ENCODE peak calls at places on chromosomes 7 and 10, in seven cellular contexts. One of them, this sample, is unnamed. For H3K4me1, the result is how much of the 10 kb centered on the place peaks cover.

GRCh38 chr10:17001961-17002749 is 127.5 kb downstream of the CUBN start:
- DNase-seq in A549: no peak
- DNase-seq in tibial nerve: no peak
- DNase-seq in ovary: peak
- DNase-seq in mammary epithelial cell: peak
- DNase-seq in PC-3: no peak
- DNase-seq in fibroblast of lung: peak
- DNase-seq in this sample: no peak

GRCh38 chr7:132362059-132362458 is 214.2 kb downstream of the PLXNA4 start:
- DNase-seq in ovary: no peak
- DNase-seq in A549: no peak
- DNase-seq in fibroblast of lung: no peak
- DNase-seq in PC-3: no peak
- DNase-seq in tibial nerve: no peak
- DNase-seq in mammary epithelial cell: no peak
- DNase-seq in this sample: no peak

GRCh38 chr10:89296227-89296648 is 5.6 kb upstream of the IFIT2 start:
- DNase-seq in mammary epithelial cell: no peak
- DNase-seq in PC-3: no peak
- DNase-seq in tibial nerve: no peak
- DNase-seq in ovary: no peak
- DNase-seq in fibroblast of lung: peak
- DNase-seq in A549: no peak
- DNase-seq in this sample: no peak

GRCh38 chr7:22541789-22542188 is 41.8 kb upstream of the STEAP1B start:
- DNase-seq in ovary: no peak
- DNase-seq in fibroblast of lung: no peak
- DNase-seq in A549: no peak
- DNase-seq in tibial nerve: no peak
- DNase-seq in mammary epithelial cell: no peak
- DNase-seq in PC-3: no peak
- DNase-seq in this sample: no peak

GRCh38 chr10:103941801-103942200 is 23.8 kb upstream of the STN1 start:
- DNase-seq in mammary epithelial cell: peak
- DNase-seq in ovary: no peak
- DNase-seq in A549: no peak
- DNase-seq in tibial nerve: no peak
- DNase-seq in PC-3: no peak
- DNase-seq in fibroblast of lung: no peak
- DNase-seq in this sample: peak

GRCh38 chr10:44293842-44294241 is 91.1 kb downstream of the CXCL12 start:
- DNase-seq in ovary: peak
- DNase-seq in fibroblast of lung: peak
- DNase-seq in mammary epithelial cell: no peak
- DNase-seq in A549: no peak
- DNase-seq in tibial nerve: no peak
- DNase-seq in PC-3: no peak
- DNase-seq in this sample: no peak

GRCh38 chr7:3861941-3862340 is 560.9 kb downstream of the SDK1 start:
- DNase-seq in tibial nerve: no peak
- DNase-seq in ovary: no peak
- DNase-seq in A549: no peak
- DNase-seq in PC-3: no peak
- DNase-seq in fibroblast of lung: peak
- DNase-seq in mammary epithelial cell: peak
- DNase-seq in this sample: peak

GRCh38 chr7:10618934-10619333 is 354.7 kb upstream of the PHF14 start:
- DNase-seq in mammary epithelial cell: no peak
- DNase-seq in PC-3: no peak
- DNase-seq in A549: no peak
- DNase-seq in fibroblast of lung: no peak
- DNase-seq in tibial nerve: no peak
- DNase-seq in ovary: no peak
- DNase-seq in this sample: no peak

GRCh38 chr10:117271427-117271826 is 30.5 kb downstream of the SLC18A2 start:
- DNase-seq in ovary: no peak
- DNase-seq in fibroblast of lung: no peak
- DNase-seq in PC-3: peak
- DNase-seq in tibial nerve: no peak
- DNase-seq in A549: no peak
- DNase-seq in mammary epithelial cell: peak
- DNase-seq in this sample: peak

GRCh38 chr7:2928256-2928612 is 84.1 kb upstream of the GNA12 start:
- DNase-seq in ovary: no peak
- DNase-seq in A549: no peak
- DNase-seq in PC-3: no peak
- DNase-seq in mammary epithelial cell: no peak
- DNase-seq in fibroblast of lung: no peak
- DNase-seq in tibial nerve: no peak
- DNase-seq in this sample: no peak

GRCh38 chr10:113128450-113129105 is 178.5 kb downstream of the TCF7L2 start:
- DNase-seq in PC-3: no peak
- DNase-seq in mammary epithelial cell: no peak
- DNase-seq in A549: no peak
- DNase-seq in tibial nerve: no peak
- DNase-seq in ovary: no peak
- DNase-seq in fibroblast of lung: no peak
- DNase-seq in this sample: no peak

GRCh38 chr10:24882047-24882698 is 70.2 kb downstream of the PRTFDC1 start:
- DNase-seq in ovary: no peak
- DNase-seq in mammary epithelial cell: peak
- DNase-seq in PC-3: no peak
- DNase-seq in tibial nerve: no peak
- DNase-seq in fibroblast of lung: peak
- DNase-seq in A549: no peak
- DNase-seq in this sample: no peak

GRCh38 chr7:120993575-120994191 is 5.2 kb downstream of the CPED1 start:
- DNase-seq in PC-3: peak
- DNase-seq in A549: no peak
- DNase-seq in ovary: no peak
- DNase-seq in mammary epithelial cell: peak
- DNase-seq in fibroblast of lung: no peak
- DNase-seq in tibial nerve: no peak
- DNase-seq in this sample: peak

GRCh38 chr7:107029061-107029763 is 15.3 kb upstream of the PRKAR2B start:
- DNase-seq in ovary: no peak
- DNase-seq in fibroblast of lung: no peak
- DNase-seq in tibial nerve: no peak
- DNase-seq in PC-3: peak
- DNase-seq in A549: no peak
- DNase-seq in mammary epithelial cell: no peak
- DNase-seq in this sample: no peak

GRCh38 chr10:64086083-64086772 is 565.0 kb downstream of the REEP3 start:
- DNase-seq in PC-3: no peak
- DNase-seq in fibroblast of lung: no peak
- DNase-seq in ovary: no peak
- DNase-seq in A549: no peak
- DNase-seq in tibial nerve: no peak
- DNase-seq in mammary epithelial cell: no peak
- DNase-seq in this sample: no peak

GRCh38 chr10:129914153-129914855 is 49.8 kb downstream of the EBF3 start:
- DNase-seq in tibial nerve: no peak
- DNase-seq in PC-3: no peak
- DNase-seq in ovary: no peak
- DNase-seq in A549: no peak
- DNase-seq in fibroblast of lung: no peak
- DNase-seq in mammary epithelial cell: no peak
- DNase-seq in this sample: no peak

GRCh38 chr7:118183254-118183585 is 744 bp upstream of the LSM8 start:
- DNase-seq in mammary epithelial cell: peak
- DNase-seq in fibroblast of lung: no peak
- DNase-seq in ovary: no peak
- DNase-seq in PC-3: no peak
- DNase-seq in tibial nerve: no peak
- DNase-seq in A549: peak
- DNase-seq in this sample: peak

DNA sequence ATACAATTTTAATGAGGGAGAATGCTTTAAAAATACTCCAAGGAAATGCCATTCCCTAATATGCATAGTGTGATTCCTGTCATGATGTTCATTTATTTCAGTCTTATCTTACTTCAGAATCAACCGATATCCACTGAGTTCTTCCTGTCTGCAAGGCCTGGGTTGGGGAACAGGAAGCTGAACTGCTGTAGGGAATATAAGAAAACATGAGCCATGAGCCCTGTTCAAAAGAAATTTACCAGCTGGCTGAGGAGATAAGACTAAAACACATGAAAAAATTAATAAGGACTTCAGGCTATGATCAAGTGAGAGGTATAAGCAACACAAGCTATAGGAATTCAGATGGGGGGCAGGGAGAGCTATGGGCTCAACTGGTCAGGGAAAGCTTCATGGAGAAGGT is 184.7 kb downstream of the PLPP4 start:
- DNase-seq in ovary: no peak
- DNase-seq in PC-3: no peak
- DNase-seq in tibial nerve: no peak
- DNase-seq in fibroblast of lung: no peak
- DNase-seq in mammary epithelial cell: no peak
- DNase-seq in A549: no peak
- DNase-seq in this sample: no peak
- H3K27ac ChIP-seq in ovary: no peak
- H3K27ac ChIP-seq in PC-3: no peak
- H3K27ac ChIP-seq in tibial nerve: no peak
- H3K27ac ChIP-seq in fibroblast of lung: no peak
- H3K27ac ChIP-seq in mammary epithelial cell: no peak
- H3K27ac ChIP-seq in A549: no peak
- H3K27ac ChIP-seq in this sample: no peak

GRCh38 chr7:156753630-156754029 is 113.1 kb downstream of the RNF32 start:
- DNase-seq in PC-3: no peak
- DNase-seq in tibial nerve: no peak
- DNase-seq in mammary epithelial cell: no peak
- DNase-seq in A549: no peak
- DNase-seq in ovary: no peak
- DNase-seq in fibroblast of lung: no peak
- DNase-seq in this sample: no peak
- TF ChIP-seq CTCF in PC-3: no peak
- TF ChIP-seq CTCF in tibial nerve: no peak
- TF ChIP-seq CTCF in mammary epithelial cell: no peak
- TF ChIP-seq CTCF in A549: no peak
- TF ChIP-seq CTCF in ovary: no peak
- TF ChIP-seq CTCF in fibroblast of lung: no peak
- TF ChIP-seq CTCF in this sample: no peak

GRCh38 chr7:1539346-1540321 is 9.1 kb downstream of the MAFK start:
- DNase-seq in fibroblast of lung: no peak
- DNase-seq in mammary epithelial cell: no peak
- DNase-seq in tibial nerve: no peak
- DNase-seq in A549: peak
- DNase-seq in PC-3: no peak
- DNase-seq in ovary: peak
- DNase-seq in this sample: no peak

GRCh38 chr7:1538544-1539345 is 8.2 kb downstream of the MAFK start:
- DNase-seq in PC-3: no peak
- DNase-seq in fibroblast of lung: no peak
- DNase-seq in mammary epithelial cell: no peak
- DNase-seq in tibial nerve: no peak
- DNase-seq in ovary: peak
- DNase-seq in A549: peak
- DNase-seq in this sample: no peak

GRCh38 chr7:1536105-1536767 is 5.7 kb downstream of the MAFK start:
- DNase-seq in tibial nerve: no peak
- DNase-seq in A549: no peak
- DNase-seq in fibroblast of lung: no peak
- DNase-seq in mammary epithelial cell: no peak
- DNase-seq in PC-3: no peak
- DNase-seq in ovary: peak
- DNase-seq in this sample: no peak

GRCh38 chr7:1536768-1537630 is 6.5 kb downstream of the MAFK start:
- DNase-seq in fibroblast of lung: peak
- DNase-seq in tibial nerve: peak
- DNase-seq in ovary: peak
- DNase-seq in mammary epithelial cell: peak
- DNase-seq in PC-3: peak
- DNase-seq in A549: peak
- DNase-seq in this sample: peak

GRCh38 chr7:1537631-1538412 is 7.3 kb downstream of the MAFK start:
- DNase-seq in tibial nerve: peak
- DNase-seq in A549: peak
- DNase-seq in ovary: peak
- DNase-seq in PC-3: peak
- DNase-seq in mammary epithelial cell: peak
- DNase-seq in fibroblast of lung: peak
- DNase-seq in this sample: no peak
- H3K4me1 ChIP-seq in tibial nerve: half or more
- H3K4me1 ChIP-seq in A549: half or more
- H3K4me1 ChIP-seq in ovary: under half
- H3K4me1 ChIP-seq in PC-3: under half
- H3K4me1 ChIP-seq in mammary epithelial cell: under half
- H3K4me1 ChIP-seq in fibroblast of lung: under half
- H3K4me1 ChIP-seq in this sample: under half

GRCh38 chr10:57018452-57018851 is 657.4 kb upstream of the ZWINT start:
- DNase-seq in ovary: no peak
- DNase-seq in mammary epithelial cell: no peak
- DNase-seq in tibial nerve: no peak
- DNase-seq in A549: no peak
- DNase-seq in PC-3: no peak
- DNase-seq in fibroblast of lung: no peak
- DNase-seq in this sample: no peak

GRCh38 chr10:57015595-57016303 is 654.7 kb upstream of the ZWINT start:
- DNase-seq in ovary: no peak
- DNase-seq in tibial nerve: no peak
- DNase-seq in fibroblast of lung: no peak
- DNase-seq in A549: no peak
- DNase-seq in PC-3: no peak
- DNase-seq in mammary epithelial cell: no peak
- DNase-seq in this sample: no peak

GRCh38 chr10:57017356-57018037 is 656.4 kb upstream of the ZWINT start:
- DNase-seq in ovary: no peak
- DNase-seq in fibroblast of lung: no peak
- DNase-seq in tibial nerve: no peak
- DNase-seq in mammary epithelial cell: no peak
- DNase-seq in A549: no peak
- DNase-seq in PC-3: no peak
- DNase-seq in this sample: no peak

GRCh38 chr10:57014758-57015157 is 653.7 kb upstream of the ZWINT start:
- DNase-seq in mammary epithelial cell: no peak
- DNase-seq in ovary: no peak
- DNase-seq in PC-3: no peak
- DNase-seq in A549: no peak
- DNase-seq in tibial nerve: no peak
- DNase-seq in fibroblast of lung: no peak
- DNase-seq in this sample: no peak

GRCh38 chr10:57015187-57015586 is 654.1 kb upstream of the ZWINT start:
- DNase-seq in PC-3: no peak
- DNase-seq in mammary epithelial cell: no peak
- DNase-seq in ovary: no peak
- DNase-seq in tibial nerve: no peak
- DNase-seq in fibroblast of lung: no peak
- DNase-seq in A549: no peak
- DNase-seq in this sample: no peak
- H3K27ac ChIP-seq in PC-3: no peak
- H3K27ac ChIP-seq in mammary epithelial cell: no peak
- H3K27ac ChIP-seq in ovary: no peak
- H3K27ac ChIP-seq in tibial nerve: no peak
- H3K27ac ChIP-seq in fibroblast of lung: no peak
- H3K27ac ChIP-seq in A549: no peak
- H3K27ac ChIP-seq in this sample: no peak

This sample was measured in foreskin keratinocyte.